ENCODE peak calls at places on chromosomes 13 and 19, in seven cellular contexts. Z is K562, J is SK-N-SH, K is H1, X is HCT116, V is GM12878, G is HepG2. Q is an unnamed sample.

GRCh38 chr19:32945260-32945659 is 26.5 kb downstream of the CEP89 start:
- DNase-seq in Z (no peak), J (no peak), K (no peak), X (no peak), V (no peak), G (no peak), Q (no peak)

GRCh38 chr13:43061496-43062280 is 38.3 kb downstream of the DNAJC15 start:
- DNase-seq in Z (no peak), J (no peak), K (no peak), X (no peak), V (no peak), G (no peak), Q (no peak)

GRCh38 chr13:94553766-94554165 is 42.2 kb downstream of the TGDS start:
- DNase-seq in Z (no peak), J (no peak), K (no peak), X (no peak), V (no peak), G (no peak), Q (no peak)

GRCh38 chr13:113216165-113217056 is 7.0 kb downstream of the CUL4A start:
- DNase-seq in Z (no peak), J (no peak), K (no peak), X (peak; percentile 56), V (no peak), G (peak; percentile 45), Q (no peak)

GRCh38 chr19:7699422-7700127 is 2.4 kb downstream of the FCER2 start:
- DNase-seq in Z (peak; percentile 80), J (no peak), K (no peak), X (no peak), V (peak; percentile 73), G (no peak), Q (no peak)

GRCh38 chr19:33224694-33225457 is 774 bp downstream of the SLC7A10 start:
- DNase-seq in Z (no peak), J (no peak), K (no peak), X (no peak), V (no peak), G (no peak), Q (no peak)

GRCh38 chr19:6100284-6100915 is 9.9 kb downstream of the RFX2 start:
- DNase-seq in Z (peak; percentile 41), J (no peak), K (no peak), X (no peak), V (no peak), G (no peak), Q (no peak)

GRCh38 chr13:101398191-101398590 is 18.1 kb downstream of the NALCN start:
- DNase-seq in Z (no peak), J (no peak), K (no peak), X (no peak), V (no peak), G (no peak), Q (no peak)

GRCh38 chr13:97226788-97227627 is 4.9 kb downstream of the MBNL2 start:
- DNase-seq in Z (peak; percentile 12), J (no peak), K (no peak), X (no peak), V (no peak), G (no peak), Q (peak; percentile 49)
- H3K9ac ChIP-seq in Z (peak overlapping the region; percentile 63), J (peak overlapping the region; percentile 98), K (no peak overlapping the region), X (no peak overlapping the region), V (peak overlapping the region; percentile 75), G (peak overlapping the region; percentile 86), Q (no peak overlapping the region)

GRCh38 chr19:18649371-18650047 is 12.7 kb downstream of the KLHL26 start:
- DNase-seq in Z (no peak), J (no peak), K (no peak), X (no peak), V (no peak), G (no peak), Q (no peak)

GRCh38 chr19:18647807-18648206 is 11.0 kb downstream of the KLHL26 start:
- DNase-seq in Z (no peak), J (no peak), K (no peak), X (no peak), V (no peak), G (no peak), Q (no peak)

GRCh38 chr19:18650048-18650435 is 13.2 kb downstream of the KLHL26 start:
- DNase-seq in Z (no peak), J (no peak), K (no peak), X (no peak), V (no peak), G (no peak), Q (no peak)

GRCh38 chr19:18647371-18647767 is 10.5 kb downstream of the KLHL26 start:
- DNase-seq in Z (no peak), J (no peak), K (no peak), X (no peak), V (no peak), G (no peak), Q (no peak)

DNA sequence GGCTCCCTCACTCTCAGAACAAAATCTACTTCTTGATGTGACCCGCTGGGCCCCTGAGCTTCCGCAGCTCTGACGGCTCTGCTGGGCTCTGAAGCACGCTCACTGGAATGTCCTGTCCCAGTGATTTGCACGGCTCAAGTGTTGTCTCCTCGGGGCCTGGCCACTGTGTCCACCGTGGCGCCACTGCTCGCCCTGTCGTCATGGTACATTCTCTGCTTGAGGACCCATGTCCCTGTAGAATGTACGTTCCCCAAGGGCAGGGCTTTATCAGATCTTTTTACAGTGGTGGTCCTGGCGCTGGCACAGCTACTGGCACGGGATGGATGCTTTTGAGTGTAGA is 12.1 kb downstream of the KLHL26 start:
- DNase-seq in Z (no peak), J (no peak), K (no peak), X (no peak), V (no peak), G (no peak), Q (no peak)
- TF ChIP-seq YY1 in Z (no peak), J (no peak), K (no peak), X (no peak), V (no peak), G (no peak), Q (no peak)

DNA sequence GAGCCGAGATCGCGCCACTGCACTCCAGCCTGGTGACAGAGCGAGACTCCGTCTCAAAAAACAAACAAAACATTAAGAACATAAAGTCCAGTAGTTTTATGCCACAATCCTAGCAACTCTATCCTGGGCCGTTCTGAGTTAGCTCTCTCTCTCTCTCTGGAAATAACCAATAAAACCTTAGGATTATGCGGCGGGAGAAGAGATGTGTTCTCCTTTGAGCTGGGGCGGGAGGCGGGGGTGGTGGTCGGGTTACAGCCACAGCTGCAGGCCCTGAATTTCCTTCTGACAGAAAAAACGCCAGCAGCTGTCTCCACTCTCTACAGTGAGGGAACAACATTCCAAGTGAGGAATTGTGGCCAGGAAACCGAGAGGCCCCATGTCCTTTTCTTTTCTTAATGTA is 9.0 kb upstream of the PNMA8A start:
- DNase-seq in Z (no peak), J (no peak), K (no peak), X (no peak), V (no peak), G (no peak), Q (no peak)
- H3K9ac ChIP-seq in Z (no peak overlapping the region), J (no peak overlapping the region), K (no peak overlapping the region), X (no peak overlapping the region), V (no peak overlapping the region), G (no peak overlapping the region), Q (no peak overlapping the region)

GRCh38 chr13:97329331-97329730 is 104.6 kb upstream of the RAP2A start:
- DNase-seq in Z (no peak), J (no peak), K (no peak), X (no peak), V (no peak), G (no peak), Q (no peak)
- TF ChIP-seq YY1 in Z (no peak), J (no peak), K (no peak), X (no peak), V (no peak), G (no peak), Q (no peak)

Q was measured in NT2/D1.